ENCODE peak calls at places on chromosomes 6 and 20, in nine cellular contexts. Q is GM04504; G is hepatocyte; M is Right ventricle myocardium superior; Y is COR-L47; U is heart left ventricle; L is hypothalamus; H is Jurkat, Clone E6-1; Z is CD8-positive, alpha-beta memory T cell. I is an unnamed sample.

GRCh38 chr6:30821862-30822784 is 62.2 kb upstream of the DDR1 start:
- DNase-seq in Q (no peak), G (peak), M (no peak), Y (peak), U (no peak), L (no peak), H (no peak), Z (no peak), I (no peak)

GRCh38 chr6:56746767-56747504 is 104.2 kb upstream of the DST start:
- DNase-seq in Q (no peak), G (no peak), M (no peak), Y (no peak), U (no peak), L (no peak), H (no peak), Z (no peak), I (no peak)

GRCh38 chr6:7313505-7314165 is 636 bp upstream of the SSR1 start:
- DNase-seq in Q (no peak), G (no peak), M (no peak), Y (no peak), U (no peak), L (no peak), H (no peak), Z (no peak), I (no peak)

GRCh38 chr6:72704979-72705378 is 83.1 kb downstream of the KCNQ5 start:
- DNase-seq in Q (no peak), G (no peak), M (no peak), Y (no peak), U (no peak), L (no peak), H (no peak), Z (no peak), I (no peak)

GRCh38 chr6:144265390-144265789 is 19.7 kb upstream of the UTRN start:
- DNase-seq in Q (no peak), G (peak), M (no peak), Y (no peak), U (no peak), L (no peak), H (no peak), Z (no peak), I (no peak)

GRCh38 chr6:170135461-170135820 is 155.4 kb downstream of the DLL1 start:
- DNase-seq in Q (no peak), G (no peak), M (no peak), Y (no peak), U (no peak), L (no peak), H (no peak), Z (no peak), I (no peak)

GRCh38 chr6:111589366-111589765 is 16.3 kb downstream of the TRAF3IP2 start:
- DNase-seq in Q (peak), G (no peak), M (no peak), Y (no peak), U (no peak), L (no peak), H (no peak), Z (no peak), I (no peak)

GRCh38 chr6:151291145-151292055 is 51.6 kb downstream of the AKAP12 start:
- DNase-seq in Q (no peak), G (peak), M (peak), Y (no peak), U (peak), L (no peak), H (no peak), Z (no peak), I (no peak)

GRCh38 chr6:122676688-122677087 is 66.5 kb downstream of the PKIB start:
- DNase-seq in Q (no peak), G (no peak), M (no peak), Y (no peak), U (no peak), L (no peak), H (no peak), Z (no peak), I (no peak)

GRCh38 chr6:31197559-31198305 is 27.2 kb upstream of the POU5F1 start:
- DNase-seq in Q (peak), G (peak), M (peak), Y (peak), U (peak), L (peak), H (peak), Z (peak), I (peak)

GRCh38 chr6:24283043-24283985 is 74.5 kb downstream of the DCDC2 start:
- DNase-seq in Q (no peak), G (peak), M (peak), Y (peak), U (peak), L (peak), H (peak), Z (no peak), I (peak)

GRCh38 chr6:45422541-45423110 is 44.9 kb upstream of the SUPT3H start:
- DNase-seq in Q (no peak), G (peak), M (peak), Y (peak), U (peak), L (peak), H (no peak), Z (peak), I (peak)

GRCh38 chr6:79427721-79428120 is 109.5 kb downstream of the LCA5 start:
- DNase-seq in Q (no peak), G (no peak), M (no peak), Y (no peak), U (no peak), L (no peak), H (no peak), Z (no peak), I (no peak)

GRCh38 chr20:59030911-59031310 is 1.2 kb downstream of the ATP5F1E start:
- DNase-seq in Q (no peak), G (no peak), M (no peak), Y (no peak), U (no peak), L (no peak), H (no peak), Z (no peak), I (no peak)

GRCh38 chr6:46969206-46969605 is 47.5 kb upstream of the ADGRF5 start:
- DNase-seq in Q (no peak), G (no peak), M (no peak), Y (no peak), U (no peak), L (no peak), H (no peak), Z (no peak), I (no peak)

GRCh38 chr6:20279608-20280287 is 67.5 kb upstream of the MBOAT1 start:
- DNase-seq in Q (no peak), G (peak), M (no peak), Y (no peak), U (no peak), L (no peak), H (no peak), Z (no peak), I (no peak)